ENCODE peak calls at places on chromosomes 13 and 19, in seven cellular contexts. S, H, G, T, E, X and D are unnamed samples.

GRCh38 chr13:97700306-97700848 is 253.1 kb upstream of the IPO5 start:
- DNase-seq in S (no peak), H (no peak), G (no peak), T (no peak), E (no peak), X (no peak), D (no peak)

GRCh38 chr13:113800576-113800926 is 41.5 kb downstream of the TMEM255B start:
- DNase-seq in S (no peak), H (no peak), G (peak; percentile 58), T (no peak), E (no peak), X (no peak), D (no peak)

GRCh38 chr19:33413868-33414666 is 40.6 kb downstream of the CEBPG start:
- DNase-seq in S (no peak), H (no peak), G (peak; percentile 72), T (no peak), E (no peak), X (no peak), D (no peak)

GRCh38 chr19:53576941-53577653 is 39.2 kb downstream of the ZNF331 start:
- DNase-seq in S (no peak), H (no peak), G (peak; percentile 17), T (no peak), E (no peak), X (no peak), D (no peak)

GRCh38 chr19:37929512-37929911 is 22.5 kb downstream of the SIPA1L3 start:
- DNase-seq in S (no peak), H (no peak), G (no peak), T (no peak), E (peak; percentile 74), X (peak; percentile 16), D (peak; percentile 37)

GRCh38 chr19:16106121-16106520 is 5.6 kb upstream of the RAB8A start:
- DNase-seq in S (peak; percentile 49), H (no peak), G (no peak), T (peak; percentile 62), E (no peak), X (peak; percentile 25), D (no peak)

GRCh38 chr13:83117046-83117445 is 765.2 kb downstream of the SLITRK1 start:
- DNase-seq in S (no peak), H (no peak), G (no peak), T (no peak), E (no peak), X (no peak), D (no peak)

GRCh38 chr13:27551563-27551962 is 68.8 kb downstream of the LNX2 start:
- DNase-seq in S (peak; percentile 22), H (no peak), G (no peak), T (no peak), E (no peak), X (no peak), D (peak; percentile 75)

GRCh38 chr13:30846311-30846710 is 59.8 kb upstream of the MEDAG start:
- DNase-seq in S (no peak), H (no peak), G (no peak), T (peak; percentile 86), E (no peak), X (no peak), D (no peak)

GRCh38 chr13:21148557-21149258 is 27.6 kb downstream of the SKA3 start:
- DNase-seq in S (no peak), H (no peak), G (no peak), T (no peak), E (no peak), X (no peak), D (no peak)

GRCh38 chr19:44617481-44617880 is 4.1 kb downstream of the IGSF23 start:
- DNase-seq in S (no peak), H (no peak), G (no peak), T (no peak), E (no peak), X (no peak), D (no peak)

GRCh38 chr19:35008891-35009341 is 8.8 kb downstream of the GRAMD1A start:
- DNase-seq in S (no peak), H (no peak), G (no peak), T (no peak), E (no peak), X (no peak), D (no peak)

GRCh38 chr19:6402834-6403608 is 10.1 kb upstream of the GTF2F1 start:
- DNase-seq in S (no peak), H (no peak), G (no peak), T (peak; percentile 53), E (no peak), X (no peak), D (peak; percentile 99)

GRCh38 chr19:5718579-5719273 is 1.2 kb downstream of the LONP1 start:
- DNase-seq in S (peak; percentile 84), H (no peak), G (no peak), T (peak; percentile 94), E (no peak), X (no peak), D (no peak)

GRCh38 chr13:114249062-114249461 is 14.4 kb downstream of the CDC16 start:
- DNase-seq in S (no peak), H (no peak), G (no peak), T (no peak), E (no peak), X (peak; percentile 93), D (no peak)

GRCh38 chr13:25502551-25502950 is 130.8 kb downstream of the ATP8A2 start:
- DNase-seq in S (no peak), H (no peak), G (no peak), T (no peak), E (no peak), X (no peak), D (no peak)

GRCh38 chr19:45467115-45467455 is 711 bp upstream of the FOSB start:
- DNase-seq in S (peak; percentile 46), H (no peak), G (no peak), T (no peak), E (no peak), X (peak; percentile 55), D (no peak)

GRCh38 chr19:47072323-47072722 is 23.9 kb upstream of the TMEM160 start:
- DNase-seq in S (no peak), H (no peak), G (no peak), T (no peak), E (no peak), X (no peak), D (no peak)

GRCh38 chr13:36131215-36131930 is at the start of gene DCLK1:
- DNase-seq in S (peak; percentile 71), H (no peak), G (peak; percentile 80), T (peak; percentile 57), E (peak; percentile 76), X (peak; percentile 43), D (no peak)

GRCh38 chr13:93182406-93182805 is 44.2 kb upstream of the GPC6 start:
- DNase-seq in S (no peak), H (no peak), G (no peak), T (no peak), E (no peak), X (no peak), D (no peak)

GRCh38 chr13:45989607-45990006 is 62.9 kb downstream of the ZC3H13 start:
- DNase-seq in S (no peak), H (no peak), G (no peak), T (peak; percentile 51), E (no peak), X (no peak), D (no peak)

GRCh38 chr19:1767464-1767933 is 14.2 kb downstream of the ONECUT3 start:
- DNase-seq in S (no peak), H (peak; percentile 58), G (no peak), T (peak; percentile 34), E (no peak), X (peak; percentile 65), D (no peak)

GRCh38 chr13:112131740-112132113 is 64.8 kb downstream of the SOX1 start:
- DNase-seq in S (no peak), H (no peak), G (no peak), T (no peak), E (no peak), X (no peak), D (no peak)

GRCh38 chr13:33033361-33033812 is 17.2 kb downstream of the KL start:
- DNase-seq in S (no peak), H (no peak), G (no peak), T (no peak), E (no peak), X (peak; percentile 31), D (no peak)

GRCh38 chr19:17333611-17334413 is 843 bp downstream of the ANO8 start:
- DNase-seq in S (peak; percentile 69), H (peak; percentile 53), G (no peak), T (peak; percentile 85), E (peak; percentile 68), X (peak; percentile 56), D (peak; percentile 54)

GRCh38 chr19:58570770-58571574 is 2.2 kb downstream of the MZF1 start:
- DNase-seq in S (no peak), H (no peak), G (peak; percentile 83), T (no peak), E (no peak), X (no peak), D (no peak)

GRCh38 chr19:38634757-38635482 is 12.5 kb upstream of the ACTN4 start:
- DNase-seq in S (peak; percentile 74), H (peak; percentile 67), G (peak; percentile 85), T (peak; percentile 75), E (peak; percentile 81), X (peak; percentile 82), D (peak; percentile 68)

GRCh38 chr13:73171242-73171641 is 112.4 kb downstream of the KLF5 start:
- DNase-seq in S (no peak), H (no peak), G (no peak), T (no peak), E (no peak), X (no peak), D (peak; percentile 94)

GRCh38 chr19:33720691-33721682 is 75.7 kb upstream of the KCTD15 start:
- DNase-seq in S (no peak), H (no peak), G (peak; percentile 15), T (no peak), E (no peak), X (no peak), D (no peak)

GRCh38 chr13:52599853-52600603 is 42.2 kb upstream of the HNRNPA1L2 start:
- DNase-seq in S (peak; percentile 41), H (no peak), G (peak; percentile 74), T (peak; percentile 50), E (peak; percentile 67), X (peak; percentile 79), D (no peak)

GRCh38 chr19:32812571-32812970 is 57.0 kb downstream of the SLC7A9 start:
- DNase-seq in S (no peak), H (no peak), G (no peak), T (no peak), E (no peak), X (no peak), D (no peak)

GRCh38 chr13:110499621-110500281 is 61.8 kb downstream of the RAB20 start:
- DNase-seq in S (no peak), H (no peak), G (no peak), T (peak; percentile 93), E (no peak), X (peak; percentile 94), D (no peak)

GRCh38 chr19:14563590-14563926 is 8.3 kb downstream of the NDUFB7 start:
- DNase-seq in S (no peak), H (no peak), G (no peak), T (no peak), E (no peak), X (no peak), D (no peak)